ENCODE peak calls at places on chromosomes 16 and 17, in six cellular contexts. One of them, this sample, is unnamed.

GRCh38 chr16:75188832-75189477 is 18.0 kb downstream of the CTRB2 start:
- DNase-seq in body of pancreas: no peak
- DNase-seq in adrenal gland: no peak
- DNase-seq in stomach: no peak
- DNase-seq in tibial artery: no peak
- DNase-seq in CD8-positive, alpha-beta T cell: no peak
- DNase-seq in this sample: no peak

GRCh38 chr16:67664871-67665270 is 1.7 kb downstream of the ENKD1 start:
- DNase-seq in tibial artery: no peak
- DNase-seq in body of pancreas: peak
- DNase-seq in adrenal gland: no peak
- DNase-seq in stomach: no peak
- DNase-seq in CD8-positive, alpha-beta T cell: no peak
- DNase-seq in this sample: no peak

GRCh38 chr17:79036609-79037008 is 12.6 kb downstream of the C1QTNF1 start:
- DNase-seq in body of pancreas: no peak
- DNase-seq in adrenal gland: peak
- DNase-seq in stomach: no peak
- DNase-seq in CD8-positive, alpha-beta T cell: no peak
- DNase-seq in tibial artery: peak
- DNase-seq in this sample: no peak

GRCh38 chr16:75485230-75486013 is 9.8 kb downstream of the CHST6 start:
- DNase-seq in body of pancreas: no peak
- DNase-seq in adrenal gland: no peak
- DNase-seq in stomach: no peak
- DNase-seq in tibial artery: no peak
- DNase-seq in CD8-positive, alpha-beta T cell: no peak
- DNase-seq in this sample: no peak

GRCh38 chr17:40310882-40311391 is 2.0 kb downstream of the RARA start:
- DNase-seq in body of pancreas: peak
- DNase-seq in CD8-positive, alpha-beta T cell: no peak
- DNase-seq in tibial artery: no peak
- DNase-seq in stomach: no peak
- DNase-seq in adrenal gland: peak
- DNase-seq in this sample: no peak

GRCh38 chr17:1532836-1533602 is 16.6 kb upstream of the INPP5K start:
- DNase-seq in body of pancreas: peak
- DNase-seq in stomach: no peak
- DNase-seq in tibial artery: no peak
- DNase-seq in adrenal gland: no peak
- DNase-seq in CD8-positive, alpha-beta T cell: peak
- DNase-seq in this sample: no peak

GRCh38 chr16:3734758-3735221 is 17.5 kb upstream of the TRAP1 start:
- DNase-seq in body of pancreas: no peak
- DNase-seq in CD8-positive, alpha-beta T cell: no peak
- DNase-seq in tibial artery: peak
- DNase-seq in stomach: no peak
- DNase-seq in adrenal gland: no peak
- DNase-seq in this sample: no peak

GRCh38 chr17:79017546-79017945 is 6.4 kb upstream of the C1QTNF1 start:
- DNase-seq in adrenal gland: no peak
- DNase-seq in stomach: no peak
- DNase-seq in tibial artery: peak
- DNase-seq in CD8-positive, alpha-beta T cell: no peak
- DNase-seq in body of pancreas: no peak
- DNase-seq in this sample: no peak

GRCh38 chr16:66212426-66212825 is 154.1 kb upstream of the CDH5 start:
- DNase-seq in tibial artery: no peak
- DNase-seq in CD8-positive, alpha-beta T cell: no peak
- DNase-seq in body of pancreas: no peak
- DNase-seq in stomach: no peak
- DNase-seq in adrenal gland: no peak
- DNase-seq in this sample: no peak

GRCh38 chr16:680967-681745 is 946 bp downstream of the STUB1 start:
- DNase-seq in adrenal gland: peak
- DNase-seq in CD8-positive, alpha-beta T cell: no peak
- DNase-seq in tibial artery: no peak
- DNase-seq in stomach: peak
- DNase-seq in body of pancreas: peak
- DNase-seq in this sample: no peak

GRCh38 chr16:83336630-83337029 is 471.1 kb upstream of the HSBP1 start:
- DNase-seq in tibial artery: no peak
- DNase-seq in stomach: no peak
- DNase-seq in CD8-positive, alpha-beta T cell: no peak
- DNase-seq in adrenal gland: no peak
- DNase-seq in body of pancreas: no peak
- DNase-seq in this sample: no peak

GRCh38 chr17:62705116-62705515 is 77.6 kb downstream of the MRC2 start:
- DNase-seq in CD8-positive, alpha-beta T cell: no peak
- DNase-seq in adrenal gland: no peak
- DNase-seq in tibial artery: peak
- DNase-seq in body of pancreas: no peak
- DNase-seq in stomach: peak
- DNase-seq in this sample: no peak

GRCh38 chr17:68054296-68054900 is 18.9 kb downstream of the KPNA2 start:
- DNase-seq in stomach: peak
- DNase-seq in tibial artery: no peak
- DNase-seq in adrenal gland: no peak
- DNase-seq in CD8-positive, alpha-beta T cell: no peak
- DNase-seq in body of pancreas: no peak
- DNase-seq in this sample: no peak

GRCh38 chr17:73942668-73943415 is 260.6 kb upstream of the RPL38 start:
- DNase-seq in body of pancreas: no peak
- DNase-seq in adrenal gland: no peak
- DNase-seq in stomach: no peak
- DNase-seq in CD8-positive, alpha-beta T cell: no peak
- DNase-seq in tibial artery: no peak
- DNase-seq in this sample: no peak

GRCh38 chr17:75301502-75302206 is 12.4 kb upstream of the SLC25A19 start:
- DNase-seq in adrenal gland: no peak
- DNase-seq in stomach: no peak
- DNase-seq in body of pancreas: no peak
- DNase-seq in tibial artery: no peak
- DNase-seq in CD8-positive, alpha-beta T cell: no peak
- DNase-seq in this sample: no peak

GRCh38 chr17:76155988-76156661 is 15.1 kb upstream of the FOXJ1 start:
- DNase-seq in CD8-positive, alpha-beta T cell: no peak
- DNase-seq in tibial artery: peak
- DNase-seq in stomach: no peak
- DNase-seq in adrenal gland: no peak
- DNase-seq in body of pancreas: no peak
- DNase-seq in this sample: no peak

GRCh38 chr17:41416478-41416877 is 7.9 kb downstream of the KRT37 start:
- DNase-seq in stomach: no peak
- DNase-seq in adrenal gland: no peak
- DNase-seq in CD8-positive, alpha-beta T cell: no peak
- DNase-seq in tibial artery: no peak
- DNase-seq in body of pancreas: no peak
- DNase-seq in this sample: no peak

GRCh38 chr17:75748706-75749105 is 16.3 kb downstream of the GALK1 start:
- DNase-seq in CD8-positive, alpha-beta T cell: no peak
- DNase-seq in body of pancreas: no peak
- DNase-seq in stomach: no peak
- DNase-seq in adrenal gland: no peak
- DNase-seq in tibial artery: no peak
- DNase-seq in this sample: no peak

GRCh38 chr17:38783227-38783626 is 16.1 kb downstream of the PIP4K2B start:
- DNase-seq in adrenal gland: no peak
- DNase-seq in tibial artery: no peak
- DNase-seq in stomach: no peak
- DNase-seq in body of pancreas: no peak
- DNase-seq in CD8-positive, alpha-beta T cell: no peak
- DNase-seq in this sample: no peak

GRCh38 chr17:63843387-63844292 is 1.2 kb upstream of the SMARCD2 start:
- DNase-seq in stomach: peak
- DNase-seq in body of pancreas: peak
- DNase-seq in tibial artery: peak
- DNase-seq in adrenal gland: peak
- DNase-seq in CD8-positive, alpha-beta T cell: no peak
- DNase-seq in this sample: no peak

GRCh38 chr17:9050801-9051401 is 29.6 kb downstream of the NTN1 start:
- DNase-seq in stomach: no peak
- DNase-seq in CD8-positive, alpha-beta T cell: no peak
- DNase-seq in adrenal gland: no peak
- DNase-seq in tibial artery: no peak
- DNase-seq in body of pancreas: no peak
- DNase-seq in this sample: no peak

GRCh38 chr17:55433629-55434422 is 12.2 kb upstream of the MMD start:
- DNase-seq in adrenal gland: no peak
- DNase-seq in stomach: peak
- DNase-seq in tibial artery: no peak
- DNase-seq in CD8-positive, alpha-beta T cell: no peak
- DNase-seq in body of pancreas: peak
- DNase-seq in this sample: no peak

GRCh38 chr17:48283390-48283789 is 146.6 kb downstream of the SKAP1 start:
- DNase-seq in body of pancreas: no peak
- DNase-seq in CD8-positive, alpha-beta T cell: no peak
- DNase-seq in adrenal gland: no peak
- DNase-seq in tibial artery: no peak
- DNase-seq in stomach: no peak
- DNase-seq in this sample: no peak

DNA sequence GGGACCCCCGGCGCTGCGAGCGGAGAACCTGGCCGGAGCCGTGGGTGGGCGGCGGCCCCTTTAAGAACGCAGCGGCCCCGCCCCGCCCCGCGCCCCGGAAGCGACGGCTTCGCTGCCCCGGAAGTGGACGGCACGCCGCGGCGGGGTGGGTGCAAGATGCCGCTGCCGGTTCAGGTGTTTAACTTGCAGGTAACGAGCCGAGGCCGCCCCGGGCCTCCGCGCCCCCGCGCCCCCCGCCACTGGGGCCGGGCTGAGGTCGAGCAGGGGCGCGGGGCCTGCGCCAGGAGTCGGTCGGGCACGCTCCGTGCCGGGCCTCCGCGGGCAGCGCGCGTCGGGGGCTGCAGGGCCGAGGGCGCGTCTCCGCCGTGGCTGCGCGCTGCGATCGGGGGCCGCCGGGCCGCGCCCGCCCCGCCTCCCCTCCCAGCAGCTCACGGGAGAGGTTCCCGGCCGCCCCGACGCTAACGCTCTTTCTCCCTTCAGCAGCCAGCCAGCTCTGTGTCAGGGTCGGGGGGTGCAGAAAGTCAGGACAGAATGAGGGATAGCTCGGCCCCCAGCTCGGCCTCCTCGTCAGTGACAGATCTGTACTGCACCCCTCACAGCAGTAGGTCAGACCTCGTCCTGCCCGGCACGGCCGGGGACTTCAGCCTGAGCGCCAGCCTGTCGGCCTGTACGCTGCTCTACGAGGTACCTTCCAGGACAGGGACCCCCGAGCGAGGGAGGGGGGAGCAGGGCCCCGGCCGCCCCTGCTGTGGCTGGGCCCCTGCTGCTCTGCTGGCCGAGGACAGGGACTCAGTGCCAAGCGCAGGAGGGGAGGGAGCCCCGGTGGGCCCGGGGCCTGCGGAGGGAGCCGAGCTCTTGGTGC is at the start of the genes GPS1 and RFNG:
- DNase-seq in body of pancreas: peak
- DNase-seq in tibial artery: peak
- DNase-seq in CD8-positive, alpha-beta T cell: peak
- DNase-seq in adrenal gland: peak
- DNase-seq in stomach: peak
- DNase-seq in this sample: peak
- H3K27ac ChIP-seq in body of pancreas: peak
- H3K27ac ChIP-seq in tibial artery: peak
- H3K27ac ChIP-seq in CD8-positive, alpha-beta T cell: peak
- H3K27ac ChIP-seq in adrenal gland: peak
- H3K27ac ChIP-seq in stomach: peak
- H3K27ac ChIP-seq in this sample: peak

DNA sequence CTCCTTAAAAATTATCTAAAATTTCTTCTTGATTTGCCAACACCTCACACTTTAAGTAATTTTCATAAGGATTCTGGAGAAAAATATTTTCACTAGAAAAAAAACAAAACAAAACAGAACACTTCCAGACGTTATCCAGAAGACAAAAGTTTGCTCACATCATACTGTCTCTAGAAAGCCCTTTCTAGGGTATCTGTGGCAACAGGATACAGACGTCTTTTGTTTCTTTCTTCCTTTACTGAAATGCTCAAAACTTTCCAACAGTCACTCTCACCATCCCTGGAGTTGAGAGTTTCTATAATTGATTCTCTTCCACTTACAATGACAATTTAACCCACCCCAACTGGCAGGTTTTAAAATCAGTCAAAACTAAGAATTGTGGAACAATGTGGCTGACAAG is 2.6 kb downstream of the ZC3H7A start:
- DNase-seq in CD8-positive, alpha-beta T cell: no peak
- DNase-seq in stomach: no peak
- DNase-seq in adrenal gland: no peak
- DNase-seq in body of pancreas: no peak
- DNase-seq in tibial artery: no peak
- DNase-seq in this sample: no peak
- H3K27ac ChIP-seq in CD8-positive, alpha-beta T cell: no peak
- H3K27ac ChIP-seq in stomach: peak
- H3K27ac ChIP-seq in adrenal gland: peak
- H3K27ac ChIP-seq in body of pancreas: peak
- H3K27ac ChIP-seq in tibial artery: peak
- H3K27ac ChIP-seq in this sample: no peak

GRCh38 chr17:2786176-2786881 is 9.9 kb upstream of the RAP1GAP2 start:
- DNase-seq in CD8-positive, alpha-beta T cell: peak
- DNase-seq in stomach: peak
- DNase-seq in tibial artery: peak
- DNase-seq in body of pancreas: peak
- DNase-seq in adrenal gland: peak
- DNase-seq in this sample: peak
- H3K27ac ChIP-seq in CD8-positive, alpha-beta T cell: no peak
- H3K27ac ChIP-seq in stomach: no peak
- H3K27ac ChIP-seq in tibial artery: no peak
- H3K27ac ChIP-seq in body of pancreas: no peak
- H3K27ac ChIP-seq in adrenal gland: no peak
- H3K27ac ChIP-seq in this sample: no peak

DNA sequence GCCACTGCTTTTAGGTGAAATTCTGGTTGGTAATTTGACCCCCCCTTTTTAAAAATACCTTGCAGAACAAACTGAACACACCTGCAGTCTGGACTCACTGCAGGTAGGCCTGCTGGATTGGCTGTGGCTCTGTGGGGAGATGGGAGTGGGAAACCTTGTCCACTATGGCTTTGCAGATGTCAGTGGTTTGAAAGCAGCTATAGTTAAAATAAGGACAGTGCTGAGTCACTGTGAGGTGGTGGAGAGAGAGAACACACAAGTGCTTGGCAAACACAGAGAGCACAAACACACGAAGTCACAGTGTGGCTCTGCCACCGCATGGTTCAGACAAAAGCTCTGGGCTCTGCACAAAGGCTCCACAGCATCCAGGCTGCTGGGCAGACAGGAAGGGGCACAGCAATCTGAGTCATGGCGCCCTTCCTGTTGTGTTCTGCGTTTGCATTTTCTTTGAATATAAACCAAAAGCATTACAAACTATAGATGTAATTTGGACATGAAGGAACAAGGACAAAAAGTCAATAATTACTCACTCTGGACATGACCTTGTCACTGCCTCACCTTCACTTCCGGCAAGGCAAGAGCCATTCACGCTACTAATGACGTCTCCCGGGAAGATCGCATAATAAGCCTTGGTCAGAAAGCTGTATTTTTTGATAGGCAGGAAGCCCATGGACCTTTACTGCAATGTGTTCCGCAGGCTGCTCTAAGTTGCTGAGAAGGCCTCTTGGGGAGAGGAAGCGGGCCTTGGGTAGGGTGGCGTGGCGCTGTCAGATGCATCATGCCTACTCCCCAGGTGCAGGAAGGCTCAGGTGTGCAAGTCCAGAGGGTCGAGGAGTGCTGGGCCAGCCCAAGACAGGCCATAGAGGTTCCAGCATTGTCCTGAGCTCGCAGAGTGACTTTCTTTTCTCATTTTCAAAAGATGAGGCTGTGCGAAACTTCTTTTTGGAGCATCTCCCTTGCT is 60.1 kb upstream of the MED9 start:
- DNase-seq in CD8-positive, alpha-beta T cell: peak
- DNase-seq in stomach: peak
- DNase-seq in tibial artery: peak
- DNase-seq in adrenal gland: peak
- DNase-seq in body of pancreas: peak
- DNase-seq in this sample: peak
- H3K27ac ChIP-seq in CD8-positive, alpha-beta T cell: no peak
- H3K27ac ChIP-seq in stomach: peak
- H3K27ac ChIP-seq in tibial artery: no peak
- H3K27ac ChIP-seq in adrenal gland: peak
- H3K27ac ChIP-seq in body of pancreas: peak
- H3K27ac ChIP-seq in this sample: peak